ENCODE peak calls at places on chromosome 5, in four cellular contexts. T, A, P and Z are unnamed samples.

GRCh38 chr5:127697894-127698600 is 5.1 kb upstream of the CCDC192 start:
- DNase-seq in T (peak), A (peak), P (peak), Z (peak)

GRCh38 chr5:58922392-58923171 is 339.7 kb downstream of the RAB3C start:
- DNase-seq in T (peak), A (peak), P (no peak), Z (peak)

GRCh38 chr5:73564018-73564417 is 1.4 kb downstream of the ANKRA2 start:
- DNase-seq in T (no peak), A (no peak), P (no peak), Z (no peak)

GRCh38 chr5:24059006-24059405 is 551.6 kb downstream of the PRDM9 start:
- DNase-seq in T (peak), A (peak), P (no peak), Z (no peak)

GRCh38 chr5:24351285-24351684 is 293.5 kb downstream of the CDH10 start:
- DNase-seq in T (no peak), A (no peak), P (no peak), Z (no peak)

GRCh38 chr5:115770466-115770865 is 46.0 kb downstream of the CDO1 start:
- DNase-seq in T (no peak), A (peak), P (no peak), Z (peak)

GRCh38 chr5:139561655-139562451 is 714 bp downstream of the UBE2D2 start:
- DNase-seq in T (peak), A (peak), P (peak), Z (peak)

GRCh38 chr5:68746220-68747076 is 347.4 kb upstream of the SLC30A5 start:
- DNase-seq in T (no peak), A (no peak), P (no peak), Z (no peak)

GRCh38 chr5:178304016-178304415 is 71.4 kb upstream of the PHYKPL start:
- DNase-seq in T (no peak), A (no peak), P (no peak), Z (no peak)

GRCh38 chr5:87151547-87151946 is 116.1 kb upstream of the RASA1 start:
- DNase-seq in T (peak), A (peak), P (peak), Z (peak)

GRCh38 chr5:103315455-103315854 is 56.9 kb downstream of the MACIR start:
- DNase-seq in T (no peak), A (no peak), P (no peak), Z (no peak)

GRCh38 chr5:98205691-98206461 is 567.6 kb upstream of the RGMB start:
- DNase-seq in T (peak), A (peak), P (no peak), Z (peak)

GRCh38 chr5:147534172-147534951 is 24.5 kb upstream of the DPYSL3 start:
- DNase-seq in T (peak), A (no peak), P (peak), Z (peak)

GRCh38 chr5:76679231-76679630 is 36.7 kb upstream of the F2R start:
- DNase-seq in T (no peak), A (no peak), P (peak), Z (peak)

GRCh38 chr5:138611295-138612220 is 36.4 kb upstream of the HSPA9 start:
- DNase-seq in T (no peak), A (no peak), P (peak), Z (no peak)

GRCh38 chr5:9888517-9888916 is 258.4 kb upstream of the TAS2R1 start:
- DNase-seq in T (peak), A (peak), P (peak), Z (peak)

GRCh38 chr5:146565764-146566163 is 49.8 kb upstream of the GPR151 start:
- DNase-seq in T (peak), A (peak), P (peak), Z (peak)

GRCh38 chr5:135890867-135891266 is 4.8 kb downstream of the IL9 start:
- DNase-seq in T (peak), A (no peak), P (no peak), Z (no peak)

GRCh38 chr5:88144219-88145040 is 124.2 kb downstream of the TMEM161B start:
- DNase-seq in T (peak), A (no peak), P (no peak), Z (no peak)

GRCh38 chr5:123455095-123455494 is 31.9 kb upstream of the CEP120 start:
- DNase-seq in T (no peak), A (no peak), P (peak), Z (no peak)

GRCh38 chr5:172141949-172142319 is 46.1 kb downstream of the STK10 start:
- DNase-seq in T (no peak), A (no peak), P (no peak), Z (no peak)

GRCh38 chr5:172144931-172145869 is 42.8 kb downstream of the STK10 start:
- DNase-seq in T (no peak), A (no peak), P (no peak), Z (no peak)

GRCh38 chr5:172144291-172144815 is 43.7 kb downstream of the STK10 start:
- DNase-seq in T (no peak), A (no peak), P (peak), Z (peak)

GRCh38 chr5:172142709-172143215 is 45.3 kb downstream of the STK10 start:
- DNase-seq in T (peak), A (no peak), P (peak), Z (peak)

GRCh38 chr5:172143875-172144274 is 44.1 kb downstream of the STK10 start:
- DNase-seq in T (no peak), A (no peak), P (no peak), Z (no peak)
- H3K27ac ChIP-seq in T (no peak), A (no peak), P (no peak), Z (no peak)

GRCh38 chr5:107705390-107706014 is 34.8 kb upstream of the EFNA5 start:
- DNase-seq in T (peak), A (peak), P (peak), Z (peak)
- H2AFZ ChIP-seq in T (peak), A (peak), P (no peak), Z (no peak)

DNA sequence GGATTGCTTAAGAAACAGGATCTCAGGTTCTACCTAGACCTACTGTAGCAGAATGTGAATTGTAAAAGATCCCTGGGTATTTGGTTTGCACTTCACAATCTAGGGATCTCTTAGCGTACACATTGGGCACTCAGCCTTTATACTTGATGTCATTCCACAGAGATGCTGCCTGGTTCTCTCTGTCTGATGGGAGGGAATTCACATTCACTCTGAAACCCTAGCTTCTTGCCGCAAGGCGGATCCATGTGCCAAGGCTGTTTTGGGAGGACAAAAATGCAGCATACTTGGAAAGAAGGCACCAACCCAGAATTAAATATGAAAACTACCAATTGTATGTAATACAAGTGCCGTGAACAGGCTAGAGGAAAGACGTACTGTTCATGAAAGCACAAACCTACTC is 323.0 kb downstream of the EBF1 start:
- DNase-seq in T (no peak), A (no peak), P (no peak), Z (no peak)
- H3K27ac ChIP-seq in T (no peak), A (no peak), P (no peak), Z (no peak)

GRCh38 chr5:61816585-61817450 is 484.8 kb downstream of the ZSWIM6 start:
- DNase-seq in T (no peak), A (peak), P (no peak), Z (no peak)

GRCh38 chr5:61815343-61815742 is 483.3 kb downstream of the ZSWIM6 start:
- DNase-seq in T (no peak), A (no peak), P (no peak), Z (no peak)

GRCh38 chr5:61811052-61811451 is 479.0 kb downstream of the ZSWIM6 start:
- DNase-seq in T (no peak), A (no peak), P (peak), Z (no peak)

GRCh38 chr5:61816146-61816545 is 484.1 kb downstream of the ZSWIM6 start:
- DNase-seq in T (no peak), A (no peak), P (no peak), Z (no peak)

GRCh38 chr5:61813361-61813760 is 481.3 kb downstream of the ZSWIM6 start:
- DNase-seq in T (no peak), A (no peak), P (no peak), Z (no peak)
- H2AFZ ChIP-seq in T (no peak), A (no peak), P (no peak), Z (no peak)

DNA sequence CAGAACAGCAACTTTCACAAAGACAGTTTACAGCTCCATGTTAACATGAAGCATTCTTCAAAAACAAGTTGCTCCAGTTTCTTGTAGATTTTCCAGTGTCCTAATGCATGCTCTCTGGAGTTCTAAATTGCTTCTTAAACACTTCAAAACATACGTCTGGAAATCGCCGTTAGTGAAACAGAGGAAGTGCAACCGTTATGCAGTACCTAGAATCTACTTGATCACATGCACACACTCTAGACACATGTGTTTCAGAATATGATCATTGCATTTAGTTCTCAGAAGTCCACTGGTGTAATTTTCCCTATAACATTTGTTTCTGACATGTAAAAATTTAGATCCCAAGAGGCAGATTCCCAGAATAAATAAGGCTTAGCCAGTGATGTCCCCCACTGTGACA is 41.1 kb upstream of the RUFY1 start:
- DNase-seq in T (no peak), A (no peak), P (no peak), Z (no peak)
- H3K27ac ChIP-seq in T (no peak), A (no peak), P (no peak), Z (no peak)

GRCh38 chr5:126341906-126342625 is 81.1 kb upstream of the GRAMD2B start:
- DNase-seq in T (no peak), A (peak), P (no peak), Z (no peak)
- H2AFZ ChIP-seq in T (no peak), A (no peak), P (no peak), Z (no peak)

DNA sequence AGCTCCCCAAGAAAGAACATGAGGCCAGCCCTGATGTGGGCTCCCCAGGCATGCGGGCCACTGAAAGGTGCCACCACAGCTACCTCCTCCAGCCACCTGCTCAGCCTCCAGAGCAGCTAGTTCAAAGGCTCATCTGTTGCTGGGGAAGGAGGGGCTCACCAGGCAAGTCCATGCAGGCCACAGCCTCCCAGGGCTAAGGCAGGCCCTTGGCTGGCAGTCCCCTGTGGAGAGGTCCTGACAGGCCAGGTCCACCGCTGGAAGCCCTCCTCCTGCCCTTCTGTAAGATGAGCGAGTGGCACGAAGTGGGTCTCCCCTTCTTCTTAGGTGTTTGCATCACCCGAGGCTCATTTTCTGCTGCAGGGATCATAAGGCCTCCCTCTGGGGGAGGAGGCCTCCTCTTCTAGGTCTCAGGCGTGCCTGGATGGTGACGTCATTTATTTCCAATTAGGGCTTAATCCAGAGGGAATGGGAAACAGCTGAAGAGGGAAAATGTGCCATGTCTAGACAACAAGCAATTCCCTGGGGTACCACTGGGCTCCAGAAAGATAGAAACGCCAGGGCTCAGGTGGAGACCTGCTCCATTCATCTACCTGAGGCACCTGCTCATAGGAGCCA is 91.6 kb downstream of the CFAP90 start:
- DNase-seq in T (no peak), A (no peak), P (no peak), Z (no peak)
- H3K27ac ChIP-seq in T (no peak), A (no peak), P (no peak), Z (no peak)

DNA sequence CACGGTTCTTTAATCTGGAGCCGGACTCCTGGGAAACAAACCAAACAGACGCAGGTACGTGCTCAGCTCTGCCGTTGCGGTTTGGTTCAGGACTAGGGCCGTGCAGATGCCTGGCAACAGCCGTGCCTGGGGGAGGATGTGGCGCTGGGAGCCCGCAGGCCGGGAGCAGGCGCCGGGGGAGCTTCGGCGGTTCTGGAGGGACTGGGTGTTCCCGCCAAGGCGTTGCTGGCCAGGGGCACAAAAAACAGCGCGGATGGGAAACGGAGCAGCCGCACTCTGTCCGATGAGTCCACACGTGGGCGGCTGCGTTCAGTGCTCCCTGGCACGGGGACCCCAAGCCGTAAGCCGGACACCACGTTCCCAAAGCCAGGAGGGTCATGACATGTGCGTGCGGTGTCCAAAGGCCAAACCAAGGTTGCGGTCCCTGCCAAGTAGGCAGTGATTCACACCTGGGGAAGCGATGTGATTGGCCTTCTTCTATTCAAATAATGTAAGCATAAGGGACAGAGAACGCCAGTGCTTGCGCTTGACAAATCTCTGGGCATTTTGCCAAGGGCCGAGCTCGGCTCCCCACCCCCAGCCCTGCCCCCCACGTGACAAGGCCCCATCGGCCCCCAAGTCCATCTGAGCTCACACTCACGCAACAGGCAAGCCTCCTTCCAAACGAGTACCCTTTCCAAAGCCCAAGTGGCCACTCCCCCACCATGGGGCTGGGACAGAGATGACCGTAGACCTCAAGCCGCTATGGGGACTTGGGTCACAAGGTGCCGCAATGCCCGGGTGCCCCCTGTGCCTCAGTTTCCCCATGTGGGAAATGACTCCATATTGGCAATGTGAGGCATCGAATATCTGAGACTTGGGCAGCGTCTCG is 49.7 kb upstream of the NKD2 start:
- DNase-seq in T (peak), A (peak), P (peak), Z (peak)
- H2AFZ ChIP-seq in T (no peak), A (peak), P (no peak), Z (no peak)